ENCODE peak calls at places on chromosome 3, in five cellular contexts. One of them, this sample, is unnamed.

GRCh38 chr3:138686771-138687221 is 78.2 kb downstream of the FAIM start:
- DNase-seq in A549: peak
- DNase-seq in heart right ventricle: no peak
- DNase-seq in CD8-positive, alpha-beta memory T cell: no peak
- DNase-seq in GM12864: peak
- DNase-seq in this sample: no peak

GRCh38 chr3:170473358-170473757 is 54.7 kb downstream of the CLDN11 start:
- DNase-seq in A549: no peak
- DNase-seq in heart right ventricle: no peak
- DNase-seq in CD8-positive, alpha-beta memory T cell: no peak
- DNase-seq in GM12864: no peak
- DNase-seq in this sample: no peak

GRCh38 chr3:72336821-72337479 is 511.3 kb downstream of the SHQ1 start:
- DNase-seq in A549: no peak
- DNase-seq in heart right ventricle: peak
- DNase-seq in CD8-positive, alpha-beta memory T cell: no peak
- DNase-seq in GM12864: no peak
- DNase-seq in this sample: no peak

GRCh38 chr3:189927975-189928895 is 192.5 kb downstream of the P3H2 start:
- DNase-seq in A549: no peak
- DNase-seq in heart right ventricle: no peak
- DNase-seq in CD8-positive, alpha-beta memory T cell: no peak
- DNase-seq in GM12864: no peak
- DNase-seq in this sample: no peak

GRCh38 chr3:15420871-15421270 is 6.5 kb downstream of the METTL6 start:
- DNase-seq in A549: no peak
- DNase-seq in heart right ventricle: no peak
- DNase-seq in CD8-positive, alpha-beta memory T cell: no peak
- DNase-seq in GM12864: no peak
- DNase-seq in this sample: no peak

GRCh38 chr3:102053375-102053989 is 204.2 kb downstream of the NFKBIZ start:
- DNase-seq in A549: peak
- DNase-seq in heart right ventricle: no peak
- DNase-seq in CD8-positive, alpha-beta memory T cell: no peak
- DNase-seq in GM12864: no peak
- DNase-seq in this sample: no peak

GRCh38 chr3:170470063-170471006 is 51.7 kb downstream of the CLDN11 start:
- DNase-seq in A549: peak
- DNase-seq in heart right ventricle: no peak
- DNase-seq in CD8-positive, alpha-beta memory T cell: no peak
- DNase-seq in GM12864: no peak
- DNase-seq in this sample: peak

GRCh38 chr3:79297242-79297641 is 470.6 kb downstream of the ROBO1 start:
- DNase-seq in A549: peak
- DNase-seq in heart right ventricle: no peak
- DNase-seq in CD8-positive, alpha-beta memory T cell: no peak
- DNase-seq in GM12864: no peak
- DNase-seq in this sample: no peak

GRCh38 chr3:128497305-128498126 is 4.5 kb upstream of the GATA2 start:
- DNase-seq in A549: peak
- DNase-seq in heart right ventricle: peak
- DNase-seq in CD8-positive, alpha-beta memory T cell: peak
- DNase-seq in GM12864: no peak
- DNase-seq in this sample: peak

GRCh38 chr3:13494463-13495350 is 14.6 kb downstream of the HDAC11 start:
- DNase-seq in A549: peak
- DNase-seq in heart right ventricle: no peak
- DNase-seq in CD8-positive, alpha-beta memory T cell: no peak
- DNase-seq in GM12864: no peak
- DNase-seq in this sample: peak

GRCh38 chr3:188739547-188739946 is 432.2 kb upstream of the TPRG1 start:
- DNase-seq in A549: no peak
- DNase-seq in heart right ventricle: no peak
- DNase-seq in CD8-positive, alpha-beta memory T cell: no peak
- DNase-seq in GM12864: no peak
- DNase-seq in this sample: no peak

GRCh38 chr3:8550619-8551018 is 49.0 kb downstream of the LMCD1 start:
- DNase-seq in A549: no peak
- DNase-seq in heart right ventricle: no peak
- DNase-seq in CD8-positive, alpha-beta memory T cell: no peak
- DNase-seq in GM12864: no peak
- DNase-seq in this sample: no peak